ENCODE peak calls at places on chromosomes 1 and 21, in nine cellular contexts. A is CD8-positive, alpha-beta memory T cell; T is right lobe of liver; B is endothelial cell of umbilical vein; I is IMR-90; E is stomach; L is uterus; J is left ventricle myocardium inferior; G is adipocyte. X is an unnamed sample. For H3K4me1, the result is how much of the 10 kb centered on the place peaks cover.

GRCh38 chr1:204673909-204674701 is 11.4 kb downstream of the LRRN2 start:
- DNase-seq in T (no peak), J (no peak), A (no peak), B (no peak), G (no peak), E (no peak), L (no peak), I (no peak), X (no peak)

GRCh38 chr21:25963186-25963585 is 207.4 kb downstream of the APP start:
- DNase-seq in T (no peak), L (no peak), E (no peak), A (no peak), G (no peak), J (no peak), B (peak), I (peak), X (no peak)

GRCh38 chr1:232271991-232272589 is 357.8 kb downstream of the SIPA1L2 start:
- DNase-seq in B (no peak), T (no peak), L (no peak), G (peak), A (no peak), E (no peak), J (peak), I (peak), X (no peak)

GRCh38 chr1:26848947-26849774 is 13.8 kb upstream of the SFN start:
- DNase-seq in J (no peak), T (peak), B (peak), E (peak), L (peak), I (peak), A (no peak), G (peak), X (peak)

GRCh38 chr1:227786673-227787512 is 28.6 kb upstream of the PRSS38 start:
- DNase-seq in A (no peak), I (no peak), E (peak), T (no peak), B (no peak), G (no peak), J (no peak), L (no peak), X (no peak)

GRCh38 chr1:229479660-229480399 is 28.3 kb downstream of the NUP133 start:
- DNase-seq in I (no peak), B (no peak), T (no peak), G (no peak), A (no peak), E (no peak), L (no peak), J (no peak), X (no peak)

GRCh38 chr21:34614693-34615486 is at the start of gene RCAN1:
- DNase-seq in G (peak), A (peak), L (peak), B (peak), E (peak), I (peak), T (peak), J (peak), X (peak)

GRCh38 chr1:234634387-234634786 is 24.4 kb upstream of the IRF2BP2 start:
- DNase-seq in T (no peak), B (no peak), J (no peak), G (no peak), L (no peak), E (no peak), I (no peak), A (no peak), X (no peak)

GRCh38 chr1:36576118-36576517 is 93.4 kb upstream of the CSF3R start:
- DNase-seq in A (peak), G (peak), J (peak), L (peak), T (peak), E (peak), I (peak), B (peak), X (peak)

GRCh38 chr1:207284209-207284892 is 37.1 kb upstream of the CD55 start:
- DNase-seq in J (no peak), A (no peak), I (peak), L (no peak), T (no peak), B (peak), E (no peak), G (no peak), X (no peak)

GRCh38 chr1:211501671-211502413 is 9.9 kb upstream of the RD3 start:
- DNase-seq in A (no peak), J (no peak), B (no peak), E (no peak), T (no peak), L (peak), I (no peak), G (no peak), X (no peak)

GRCh38 chr1:35573776-35574654 is 901 bp downstream of the TFAP2E start:
- DNase-seq in T (no peak), G (no peak), E (no peak), B (no peak), L (no peak), J (no peak), A (no peak), I (no peak), X (no peak)

GRCh38 chr1:201495447-201496295 is 11.3 kb downstream of the CSRP1 start:
- DNase-seq in I (peak), A (no peak), L (peak), J (peak), T (no peak), E (peak), G (peak), B (peak), X (no peak)

GRCh38 chr1:176056312-176056711 is 150.8 kb downstream of the COP1 start:
- DNase-seq in G (no peak), T (no peak), J (no peak), E (no peak), I (no peak), B (no peak), L (no peak), A (no peak), X (no peak)

GRCh38 chr1:37265156-37265555 is 209.2 kb upstream of the ZC3H12A start:
- DNase-seq in G (no peak), L (no peak), B (no peak), I (no peak), E (no peak), T (no peak), A (no peak), J (no peak), X (no peak)

GRCh38 chr21:28832013-28832714 is 160.5 kb downstream of the LTN1 start:
- DNase-seq in G (no peak), B (peak), A (no peak), J (no peak), I (peak), T (no peak), L (no peak), E (no peak), X (no peak)

GRCh38 chr1:39021431-39021830 is 4.7 kb upstream of the NDUFS5 start:
- DNase-seq in T (no peak), I (no peak), B (no peak), J (no peak), A (no peak), E (no peak), G (peak), L (no peak), X (no peak)

GRCh38 chr1:19483261-19483660 is 2.1 kb downstream of the CAPZB start:
- DNase-seq in L (no peak), J (no peak), E (no peak), G (no peak), I (no peak), T (no peak), A (no peak), B (no peak), X (no peak)

GRCh38 chr1:108082741-108083562 is 117.2 kb downstream of the SLC25A24 start:
- DNase-seq in I (no peak), G (no peak), B (no peak), E (no peak), T (no peak), L (no peak), A (no peak), J (no peak), X (no peak)

GRCh38 chr1:194028002-194028401 is 841.6 kb upstream of the B3GALT2 start:
- DNase-seq in T (no peak), A (no peak), I (no peak), G (peak), E (no peak), B (no peak), L (no peak), J (no peak), X (no peak)

GRCh38 chr1:26408604-26409003 is 2.0 kb upstream of the LIN28A start:
- DNase-seq in A (peak), J (peak), E (peak), T (peak), B (peak), G (peak), L (peak), I (peak), X (peak)

GRCh38 chr1:111515291-111516007 is 12.0 kb upstream of the ADORA3 start:
- DNase-seq in T (peak), A (no peak), G (peak), I (peak), J (peak), B (peak), L (peak), E (peak), X (peak)

GRCh38 chr1:13549521-13549920 is 34.1 kb upstream of the PDPN start:
- DNase-seq in E (no peak), G (no peak), L (no peak), T (no peak), I (no peak), B (no peak), J (no peak), A (no peak), X (no peak)

GRCh38 chr1:27257155-27257554 is 22.7 kb downstream of the WDTC1 start:
- DNase-seq in A (no peak), B (no peak), T (no peak), G (no peak), L (no peak), E (no peak), I (peak), J (no peak), X (no peak)

GRCh38 chr1:65279092-65279448 is 30.3 kb upstream of the DNAJC6 start:
- DNase-seq in T (no peak), B (no peak), A (no peak), I (no peak), E (no peak), J (no peak), L (no peak), G (no peak), X (no peak)

GRCh38 chr1:26357121-26357602 is 3.2 kb upstream of the CRYBG2 start:
- DNase-seq in A (no peak), G (no peak), T (no peak), I (no peak), L (no peak), B (no peak), J (no peak), E (peak), X (no peak)

GRCh38 chr1:32817815-32818786 is 648 bp downstream of the S100PBP start:
- DNase-seq in T (peak), I (peak), A (peak), J (peak), L (peak), E (peak), G (peak), B (peak), X (peak)

GRCh38 chr1:227357229-227358078 is 39.2 kb upstream of the CDC42BPA start:
- DNase-seq in T (peak), L (peak), E (peak), J (peak), B (peak), A (no peak), I (peak), G (peak), X (no peak)

GRCh38 chr1:158686430-158687009 is at the start of gene SPTA1:
- DNase-seq in J (no peak), A (no peak), I (no peak), E (no peak), L (no peak), T (no peak), B (no peak), G (peak), X (no peak)

GRCh38 chr1:157773723-157774350 is 3.1 kb downstream of the FCRL2 start:
- DNase-seq in J (no peak), B (no peak), T (no peak), G (no peak), I (no peak), L (no peak), E (no peak), A (no peak), X (no peak)

GRCh38 chr21:44328242-44328895 is 10.8 kb downstream of the CFAP410 start:
- DNase-seq in I (no peak), A (no peak), J (no peak), B (no peak), G (no peak), L (no peak), E (no peak), T (no peak), X (peak)

GRCh38 chr1:41394918-41395598 is 33.8 kb downstream of the FOXO6 start:
- DNase-seq in T (no peak), E (no peak), A (no peak), G (no peak), B (no peak), L (no peak), J (no peak), I (no peak), X (no peak)

GRCh38 chr1:25168193-25169071 is 63.9 kb downstream of the SYF2 start:
- DNase-seq in L (no peak), J (no peak), I (no peak), E (no peak), B (no peak), A (no peak), T (no peak), G (no peak), X (no peak)

GRCh38 chr1:109886827-109887226 is 23.8 kb upstream of the CSF1 start:
- DNase-seq in E (no peak), B (no peak), I (no peak), L (no peak), G (no peak), A (no peak), T (no peak), J (no peak), X (peak)

GRCh38 chr1:93433407-93433961 is 14.4 kb upstream of the FNBP1L start:
- DNase-seq in A (no peak), L (no peak), E (peak), G (no peak), B (no peak), I (no peak), T (peak), J (no peak), X (no peak)

GRCh38 chr1:9307303-9307702 is 14.6 kb downstream of the SPSB1 start:
- DNase-seq in I (no peak), T (no peak), J (no peak), L (no peak), G (no peak), E (no peak), B (no peak), A (no peak), X (no peak)

GRCh38 chr1:47755368-47755990 is 241.7 kb downstream of the TRABD2B start:
- DNase-seq in A (peak), I (no peak), B (no peak), L (no peak), T (peak), J (no peak), G (no peak), E (peak), X (peak)

DNA sequence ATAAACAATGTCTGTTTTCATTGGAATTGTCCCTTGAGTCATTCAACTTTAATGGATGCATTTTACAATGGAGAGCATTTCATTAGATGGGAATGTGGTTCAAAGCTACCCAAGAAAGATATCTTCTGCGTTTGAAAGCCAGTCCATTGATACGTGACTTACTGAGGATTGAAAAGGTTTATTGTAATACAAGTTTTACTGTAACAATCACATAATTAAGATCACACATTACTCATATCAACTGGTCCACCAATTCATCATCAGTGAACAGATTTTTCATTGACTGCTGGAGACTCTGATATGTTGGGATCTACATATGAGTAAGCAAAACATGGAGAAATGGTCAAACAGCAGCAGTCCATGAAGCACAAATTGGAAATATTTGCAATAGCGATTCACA is 32.8 kb downstream of the KRTAP24-1 start:
- DNase-seq in A (no peak), G (no peak), B (no peak), J (no peak), I (no peak), L (no peak), E (no peak), T (no peak), X (no peak)
- H3K4me1 ChIP-seq in A (under half), G (under half), B (under half), J (under half), I (under half), L (under half), E (under half), T (under half), X (under half)

DNA sequence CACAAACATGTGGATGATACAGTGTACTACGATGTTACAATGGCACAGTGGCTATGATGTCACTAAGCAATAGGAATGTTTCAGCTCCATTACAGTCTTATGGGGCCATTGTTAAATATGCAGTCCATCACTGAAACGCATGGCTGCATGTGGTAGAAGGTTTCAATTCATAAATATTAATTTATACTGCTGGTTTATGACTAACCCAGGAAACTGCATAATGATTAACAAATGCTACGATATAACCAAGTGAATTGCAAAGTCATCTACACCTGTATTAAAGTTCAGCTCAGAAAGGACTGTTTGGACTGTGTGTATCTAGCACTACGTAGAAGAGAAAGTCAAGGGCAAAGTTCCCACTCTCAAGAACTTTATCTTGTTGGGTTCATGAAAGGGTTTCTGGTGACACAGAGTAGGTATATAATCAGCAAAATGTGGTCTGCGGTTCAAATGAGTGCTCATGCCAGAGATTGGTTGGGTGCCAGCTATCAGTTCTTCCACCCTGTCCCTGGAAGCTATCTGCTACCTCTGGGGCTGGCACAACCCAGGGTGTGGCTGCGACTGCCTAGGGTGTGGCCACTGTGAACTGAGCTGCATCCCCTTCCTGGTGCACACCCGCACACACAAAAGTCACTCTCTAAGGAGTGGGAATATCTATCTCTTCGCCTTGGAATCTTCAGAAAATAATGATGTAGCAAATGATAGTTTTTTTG is 14.8 kb downstream of the MGST3 start:
- DNase-seq in T (peak), B (no peak), I (no peak), G (no peak), L (no peak), A (peak), E (peak), J (peak), X (no peak)
- H3K4me1 ChIP-seq in T (under half), B (under half), I (under half), G (under half), L (under half), A (under half), E (under half), J (half or more), X (under half)

DNA sequence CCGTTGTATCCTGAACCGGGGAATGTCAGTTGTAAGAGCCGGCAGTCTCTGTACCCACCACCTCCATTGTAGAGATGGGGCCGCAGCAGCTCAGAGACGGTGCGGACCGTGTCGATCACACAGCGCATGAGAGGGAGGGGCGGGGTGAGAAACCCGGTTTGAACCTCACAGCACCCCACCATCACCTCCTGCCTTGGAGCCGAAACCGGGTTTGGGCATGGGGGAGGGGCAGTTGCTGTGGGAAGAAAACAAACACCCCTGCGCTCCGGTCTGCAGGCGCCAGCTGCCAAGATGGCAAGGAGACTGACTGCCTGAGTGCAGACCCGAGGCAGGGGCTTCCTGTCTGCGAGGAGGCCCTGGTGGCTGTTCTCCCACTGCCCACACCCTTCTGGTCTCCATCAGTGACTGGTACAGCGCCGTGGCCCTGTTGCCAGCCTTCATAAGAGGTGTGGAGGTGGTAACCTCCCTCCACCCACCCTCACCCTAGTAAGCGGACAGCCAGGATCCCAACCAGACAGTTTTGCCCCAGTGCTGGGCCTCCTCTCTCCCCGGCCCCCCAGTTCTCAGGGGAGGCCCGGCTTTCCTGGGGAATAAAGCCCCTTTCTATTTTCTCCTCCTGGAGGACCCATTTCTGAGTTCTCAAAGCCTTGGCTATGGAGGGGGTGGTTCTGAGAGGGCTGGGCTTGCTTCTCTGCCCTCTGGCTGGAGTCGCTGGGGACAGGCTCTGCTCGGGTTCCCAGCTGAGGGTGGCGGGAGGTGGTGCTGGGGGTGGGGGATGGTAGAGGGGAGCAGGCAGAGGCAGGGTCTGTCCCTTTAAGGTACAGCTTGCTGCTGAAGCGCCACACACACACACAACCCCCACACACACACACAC is 69.4 kb upstream of the SSBP3 start:
- DNase-seq in T (no peak), E (no peak), L (peak), J (no peak), I (no peak), B (no peak), A (peak), G (no peak), X (no peak)
- H3K4me1 ChIP-seq in T (under half), E (under half), L (under half), J (under half), I (under half), B (under half), A (half or more), G (under half), X (under half)

GRCh38 chr1:160653620-160654016 is 6.8 kb upstream of the SLAMF1 start:
- DNase-seq in J (no peak), G (no peak), E (no peak), I (no peak), A (no peak), L (no peak), B (no peak), T (no peak), X (no peak)

GRCh38 chr1:160646711-160647328 is at the start of gene SLAMF1:
- DNase-seq in A (peak), E (no peak), T (no peak), G (no peak), I (no peak), L (no peak), J (no peak), B (no peak), X (no peak)

GRCh38 chr1:160652924-160653619 is 6.2 kb upstream of the SLAMF1 start:
- DNase-seq in B (no peak), G (no peak), E (no peak), A (no peak), L (no peak), T (no peak), J (no peak), I (no peak), X (no peak)

GRCh38 chr1:160647329-160647720 is 481 bp upstream of the SLAMF1 start:
- DNase-seq in L (no peak), I (no peak), J (no peak), G (no peak), A (no peak), E (no peak), B (no peak), T (no peak), X (no peak)

DNA sequence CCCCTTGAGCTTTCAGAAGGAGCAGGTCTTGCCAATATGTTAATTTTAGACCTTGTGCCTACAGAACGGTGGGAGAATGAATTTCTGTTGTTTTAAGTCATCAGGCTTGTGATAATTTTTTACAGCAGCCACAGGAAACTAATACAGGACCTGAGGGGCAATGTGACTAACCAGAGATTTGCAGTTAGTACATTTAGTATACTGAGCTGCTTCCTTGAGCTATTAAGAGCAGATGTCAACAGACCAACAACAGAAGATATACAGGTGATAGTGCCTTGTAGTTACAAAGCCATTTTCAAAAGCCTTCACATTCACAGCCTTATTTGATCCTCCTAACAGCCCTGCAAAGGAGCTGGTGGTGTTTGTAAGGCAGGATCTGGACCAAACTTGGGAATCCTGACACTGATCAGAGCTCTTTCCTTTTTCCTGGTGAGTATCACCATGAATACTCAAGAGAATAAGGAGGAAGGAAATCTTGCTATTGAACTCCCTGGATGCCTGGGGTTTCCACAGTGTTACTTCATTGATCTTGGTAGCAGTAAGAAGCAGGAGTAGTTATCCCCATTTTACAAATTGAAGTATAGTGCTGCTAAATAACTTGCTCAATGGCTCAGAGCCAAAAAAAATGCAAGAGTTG is 4.7 kb upstream of the SLAMF1 start:
- DNase-seq in J (no peak), L (no peak), A (no peak), E (no peak), I (no peak), T (no peak), G (no peak), B (no peak), X (no peak)
- H3K4me1 ChIP-seq in J (under half), L (under half), A (half or more), E (under half), I (under half), T (under half), G (under half), B (under half), X (under half)

X was measured in left lung.